ENCODE peak calls at places on chromosomes 1 and 21, in five cellular contexts. One of them, this sample, is unnamed.

GRCh38 chr1:7447093-7447492 is 324.0 kb upstream of the VAMP3 start:
- DNase-seq in caudate nucleus: no peak
- DNase-seq in CD8-positive, alpha-beta T cell: no peak
- DNase-seq in suprapubic skin: no peak
- DNase-seq in transverse colon: no peak
- DNase-seq in this sample: no peak

GRCh38 chr1:79364896-79365295 is 358.4 kb upstream of the ADGRL4 start:
- DNase-seq in transverse colon: no peak
- DNase-seq in CD8-positive, alpha-beta T cell: no peak
- DNase-seq in caudate nucleus: no peak
- DNase-seq in suprapubic skin: no peak
- DNase-seq in this sample: no peak

GRCh38 chr1:227318003-227318851 is at the start of gene CDC42BPA:
- DNase-seq in CD8-positive, alpha-beta T cell: peak; percentile 3
- DNase-seq in suprapubic skin: peak; percentile 90
- DNase-seq in transverse colon: peak; percentile 82
- DNase-seq in caudate nucleus: peak; percentile 87
- DNase-seq in this sample: no peak

GRCh38 chr1:107762751-107763390 is 202.1 kb downstream of the VAV3 start:
- DNase-seq in transverse colon: no peak
- DNase-seq in CD8-positive, alpha-beta T cell: no peak
- DNase-seq in caudate nucleus: no peak
- DNase-seq in suprapubic skin: no peak
- DNase-seq in this sample: no peak

GRCh38 chr1:38127432-38127831 is 80.8 kb upstream of the POU3F1 start:
- DNase-seq in caudate nucleus: no peak
- DNase-seq in suprapubic skin: no peak
- DNase-seq in CD8-positive, alpha-beta T cell: no peak
- DNase-seq in transverse colon: no peak
- DNase-seq in this sample: no peak

GRCh38 chr21:38993561-38993960 is 187.8 kb downstream of the ETS2 start:
- DNase-seq in suprapubic skin: no peak
- DNase-seq in transverse colon: peak; percentile 45
- DNase-seq in caudate nucleus: no peak
- DNase-seq in CD8-positive, alpha-beta T cell: no peak
- DNase-seq in this sample: no peak

GRCh38 chr21:16086936-16087335 is 357.2 kb downstream of the USP25 start:
- DNase-seq in caudate nucleus: no peak
- DNase-seq in transverse colon: no peak
- DNase-seq in suprapubic skin: no peak
- DNase-seq in CD8-positive, alpha-beta T cell: no peak
- DNase-seq in this sample: no peak

GRCh38 chr1:165570078-165570477 is 26.3 kb downstream of the LRRC52 start:
- DNase-seq in suprapubic skin: no peak
- DNase-seq in caudate nucleus: no peak
- DNase-seq in transverse colon: no peak
- DNase-seq in CD8-positive, alpha-beta T cell: no peak
- DNase-seq in this sample: peak; percentile 81

GRCh38 chr21:45180289-45180599 is 105.9 kb downstream of the ADARB1 start:
- DNase-seq in transverse colon: no peak
- DNase-seq in suprapubic skin: no peak
- DNase-seq in CD8-positive, alpha-beta T cell: no peak
- DNase-seq in caudate nucleus: no peak
- DNase-seq in this sample: no peak

GRCh38 chr1:983736-984475 is 2.0 kb upstream of the PERM1 start:
- DNase-seq in transverse colon: peak; percentile 51
- DNase-seq in CD8-positive, alpha-beta T cell: peak; percentile 50
- DNase-seq in caudate nucleus: peak; percentile 10
- DNase-seq in suprapubic skin: no peak
- DNase-seq in this sample: no peak

GRCh38 chr1:53376742-53377437 is 49.0 kb upstream of the LRP8 start:
- DNase-seq in suprapubic skin: peak; percentile 28
- DNase-seq in caudate nucleus: no peak
- DNase-seq in transverse colon: no peak
- DNase-seq in CD8-positive, alpha-beta T cell: no peak
- DNase-seq in this sample: peak; percentile 70

GRCh38 chr1:63624911-63625310 is 31.7 kb downstream of the PGM1 start:
- DNase-seq in suprapubic skin: no peak
- DNase-seq in CD8-positive, alpha-beta T cell: no peak
- DNase-seq in transverse colon: no peak
- DNase-seq in caudate nucleus: no peak
- DNase-seq in this sample: no peak

GRCh38 chr21:33149166-33149565 is 79.2 kb downstream of the OLIG1 start:
- DNase-seq in transverse colon: no peak
- DNase-seq in suprapubic skin: no peak
- DNase-seq in caudate nucleus: no peak
- DNase-seq in CD8-positive, alpha-beta T cell: no peak
- DNase-seq in this sample: no peak

GRCh38 chr1:54137532-54138061 is 15.2 kb downstream of the CDCP2 start:
- DNase-seq in CD8-positive, alpha-beta T cell: no peak
- DNase-seq in suprapubic skin: no peak
- DNase-seq in caudate nucleus: no peak
- DNase-seq in transverse colon: no peak
- DNase-seq in this sample: no peak

GRCh38 chr1:91537281-91538069 is 36.8 kb downstream of the CDC7 start:
- DNase-seq in transverse colon: no peak
- DNase-seq in caudate nucleus: no peak
- DNase-seq in suprapubic skin: no peak
- DNase-seq in CD8-positive, alpha-beta T cell: no peak
- DNase-seq in this sample: no peak

DNA sequence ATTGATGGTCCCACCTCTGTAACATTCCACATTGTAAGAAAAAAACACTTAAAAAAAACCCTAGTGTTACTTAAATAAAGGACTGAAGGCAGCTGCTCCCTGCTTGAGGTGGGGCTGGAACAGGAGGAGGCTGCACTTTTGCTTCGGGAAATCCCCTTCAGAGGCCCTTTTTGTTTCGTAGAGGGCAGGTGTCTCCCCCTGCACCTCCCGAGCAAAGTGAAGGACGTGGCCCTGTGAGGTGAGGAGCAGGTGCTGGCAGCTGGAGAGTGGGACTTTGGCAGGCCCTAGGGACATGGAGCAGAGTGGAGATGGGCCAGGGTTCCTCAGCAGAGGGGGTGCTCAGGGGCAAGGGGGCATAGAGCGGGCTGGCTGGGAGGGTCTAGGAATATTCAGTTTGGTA is 33.4 kb upstream of the WNT4 start:
- DNase-seq in caudate nucleus: no peak
- DNase-seq in transverse colon: peak; percentile 10
- DNase-seq in suprapubic skin: no peak
- DNase-seq in CD8-positive, alpha-beta T cell: no peak
- DNase-seq in this sample: no peak
- H3K27ac ChIP-seq in caudate nucleus: no peak overlapping the region
- H3K27ac ChIP-seq in transverse colon: no peak overlapping the region
- H3K27ac ChIP-seq in suprapubic skin: no peak overlapping the region
- H3K27ac ChIP-seq in CD8-positive, alpha-beta T cell: no peak overlapping the region
- H3K27ac ChIP-seq in this sample: no peak overlapping the region

DNA sequence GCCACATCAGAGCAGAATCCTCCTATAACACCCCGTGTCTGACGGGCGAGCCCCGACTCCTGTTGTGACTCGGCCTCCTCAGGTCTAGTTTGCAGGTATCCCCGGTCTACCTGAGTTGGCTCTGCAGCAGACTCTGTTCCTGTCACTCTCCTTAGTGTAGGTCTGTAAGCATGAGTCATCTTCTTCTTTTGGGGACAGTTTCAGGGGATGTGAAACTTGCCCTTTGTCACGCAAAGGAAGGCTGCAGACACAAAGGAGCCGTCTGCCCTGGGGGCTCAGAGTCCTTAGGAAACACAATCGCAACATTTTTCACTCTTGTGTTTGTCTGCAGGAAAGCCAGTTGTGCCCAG is 183.2 kb downstream of the RUNX1 start:
- DNase-seq in transverse colon: peak; percentile 28
- DNase-seq in suprapubic skin: no peak
- DNase-seq in caudate nucleus: no peak
- DNase-seq in CD8-positive, alpha-beta T cell: no peak
- DNase-seq in this sample: no peak
- H3K27ac ChIP-seq in transverse colon: no peak overlapping the region
- H3K27ac ChIP-seq in suprapubic skin: no peak overlapping the region
- H3K27ac ChIP-seq in caudate nucleus: no peak overlapping the region
- H3K27ac ChIP-seq in CD8-positive, alpha-beta T cell: no peak overlapping the region
- H3K27ac ChIP-seq in this sample: no peak overlapping the region

DNA sequence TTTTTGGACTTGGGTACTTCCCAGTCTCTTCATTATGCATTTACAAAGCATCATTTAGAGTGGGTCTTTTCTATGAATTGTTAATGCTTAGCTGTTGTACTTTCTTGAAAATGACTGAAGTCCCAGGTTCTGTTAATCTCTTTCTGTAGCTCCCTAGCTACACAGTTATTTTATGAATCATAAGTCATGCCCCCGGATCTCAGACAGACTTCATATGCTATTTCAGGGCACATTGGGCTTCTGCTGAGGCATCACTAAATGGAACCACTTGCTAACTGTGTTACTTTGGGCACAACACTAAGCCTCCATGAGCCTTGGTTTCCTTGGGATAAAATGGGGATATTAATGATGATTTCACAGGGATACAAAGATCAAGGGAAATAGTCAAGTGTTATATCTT is 55.5 kb upstream of the RBM15 start:
- DNase-seq in CD8-positive, alpha-beta T cell: no peak
- DNase-seq in suprapubic skin: no peak
- DNase-seq in caudate nucleus: no peak
- DNase-seq in transverse colon: no peak
- DNase-seq in this sample: no peak
- H3K27ac ChIP-seq in CD8-positive, alpha-beta T cell: no peak overlapping the region
- H3K27ac ChIP-seq in suprapubic skin: no peak overlapping the region
- H3K27ac ChIP-seq in caudate nucleus: no peak overlapping the region
- H3K27ac ChIP-seq in transverse colon: no peak overlapping the region
- H3K27ac ChIP-seq in this sample: no peak overlapping the region

GRCh38 chr1:152170287-152170933 is 11.4 kb upstream of the RPTN start:
- DNase-seq in CD8-positive, alpha-beta T cell: no peak
- DNase-seq in suprapubic skin: no peak
- DNase-seq in transverse colon: no peak
- DNase-seq in caudate nucleus: no peak
- DNase-seq in this sample: no peak

GRCh38 chr1:152168535-152168868 is 9.5 kb upstream of the RPTN start:
- DNase-seq in transverse colon: no peak
- DNase-seq in caudate nucleus: no peak
- DNase-seq in suprapubic skin: no peak
- DNase-seq in CD8-positive, alpha-beta T cell: no peak
- DNase-seq in this sample: no peak

GRCh38 chr1:152166966-152167365 is 7.9 kb upstream of the RPTN start:
- DNase-seq in caudate nucleus: no peak
- DNase-seq in transverse colon: no peak
- DNase-seq in suprapubic skin: no peak
- DNase-seq in CD8-positive, alpha-beta T cell: no peak
- DNase-seq in this sample: no peak

GRCh38 chr1:152169356-152170025 is 10.5 kb upstream of the RPTN start:
- DNase-seq in caudate nucleus: no peak
- DNase-seq in CD8-positive, alpha-beta T cell: no peak
- DNase-seq in transverse colon: no peak
- DNase-seq in suprapubic skin: no peak
- DNase-seq in this sample: no peak

DNA sequence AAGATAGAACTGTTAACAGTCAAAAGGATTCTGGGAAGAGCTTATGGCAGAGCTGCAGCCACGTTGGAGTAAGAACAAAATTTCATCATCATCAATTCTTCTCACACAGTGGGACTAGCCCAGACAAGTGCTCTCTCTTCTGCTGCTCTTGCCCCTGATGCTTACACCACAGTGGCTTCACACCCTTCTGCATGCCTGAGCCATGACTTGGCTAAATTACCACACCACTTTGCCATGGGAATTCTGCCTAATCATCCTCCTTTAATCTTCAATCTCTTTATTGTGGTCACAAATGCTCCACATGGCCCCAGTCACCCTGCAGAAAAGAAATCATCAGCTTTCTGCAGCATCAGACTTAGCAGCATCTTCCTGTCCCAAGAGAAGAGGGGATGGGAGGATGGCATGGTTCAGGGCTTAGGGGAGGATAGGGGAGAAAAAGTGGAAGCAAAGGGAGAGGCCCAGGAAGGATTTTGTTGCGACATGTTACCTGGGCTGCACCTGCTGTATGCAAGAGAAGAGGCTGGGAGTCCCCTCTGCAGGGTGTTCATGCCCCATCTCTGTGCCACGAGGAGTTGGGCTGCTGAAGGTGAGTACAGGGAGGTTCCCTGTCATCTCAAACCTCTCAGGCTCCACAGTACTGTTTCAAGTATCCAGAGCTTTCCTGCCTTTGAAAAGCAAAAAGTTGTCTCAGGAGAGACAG is 9.0 kb upstream of the RPTN start:
- DNase-seq in CD8-positive, alpha-beta T cell: no peak
- DNase-seq in suprapubic skin: no peak
- DNase-seq in caudate nucleus: no peak
- DNase-seq in transverse colon: no peak
- DNase-seq in this sample: no peak
- H3K27ac ChIP-seq in CD8-positive, alpha-beta T cell: no peak overlapping the region
- H3K27ac ChIP-seq in suprapubic skin: peak overlapping the region; percentile 84
- H3K27ac ChIP-seq in caudate nucleus: no peak overlapping the region
- H3K27ac ChIP-seq in transverse colon: no peak overlapping the region
- H3K27ac ChIP-seq in this sample: no peak overlapping the region

This sample was measured in esophagus muscularis mucosa.